ENCODE peak calls at places on chromosome 12, in eight cellular contexts. P, M, K, U, O, Y, Z and T are unnamed samples.

GRCh38 chr12:42145197-42145549 is 499 bp upstream of the GXYLT1 start:
- DNase-seq in O (no peak), U (no peak), Y (no peak), K (no peak), Z (no peak), M (no peak), P (no peak), T (peak)

GRCh38 chr12:128205145-128205544 is 61.8 kb upstream of the TMEM132C start:
- DNase-seq in U (no peak), Z (no peak), P (no peak), Y (no peak), O (no peak), K (no peak), M (no peak), T (no peak)

GRCh38 chr12:3602488-3602887 is 111.5 kb downstream of the PRMT8 start:
- DNase-seq in Y (no peak), O (no peak), K (no peak), U (no peak), P (no peak), Z (no peak), M (no peak), T (no peak)

GRCh38 chr12:20000229-20000869 is 368.0 kb upstream of the PDE3A start:
- DNase-seq in K (no peak), Z (no peak), M (no peak), Y (no peak), U (no peak), O (no peak), P (no peak), T (no peak)

GRCh38 chr12:5047094-5047493 is 3.4 kb downstream of the KCNA5 start:
- DNase-seq in Z (no peak), U (no peak), O (peak), Y (no peak), K (no peak), M (no peak), P (no peak), T (no peak)

GRCh38 chr12:13749380-13749779 is 232.0 kb downstream of the GRIN2B start:
- DNase-seq in U (no peak), Y (no peak), Z (no peak), P (no peak), O (no peak), M (peak), K (no peak), T (no peak)

GRCh38 chr12:50964432-50964831 is 12.1 kb downstream of the HIGD1C start:
- DNase-seq in Z (no peak), P (no peak), O (no peak), Y (no peak), U (no peak), M (no peak), K (no peak), T (no peak)

GRCh38 chr12:103161582-103161981 is 204.1 kb downstream of the ASCL1 start:
- DNase-seq in M (no peak), U (no peak), Y (no peak), Z (no peak), O (no peak), K (no peak), P (no peak), T (no peak)

GRCh38 chr12:24240707-24241106 is 291.2 kb upstream of the SOX5 start:
- DNase-seq in M (no peak), U (no peak), Y (no peak), K (no peak), Z (no peak), P (no peak), O (no peak), T (no peak)

GRCh38 chr12:49086116-49086515 is 8.5 kb downstream of the DHH start:
- DNase-seq in Y (no peak), Z (no peak), M (no peak), P (no peak), U (no peak), K (no peak), O (no peak), T (no peak)

GRCh38 chr12:59651230-59651920 is 55.5 kb downstream of the SLC16A7 start:
- DNase-seq in Y (no peak), K (no peak), M (no peak), P (peak), Z (no peak), U (no peak), O (no peak), T (no peak)

GRCh38 chr12:90652280-90652679 is 302.7 kb downstream of the CCER1 start:
- DNase-seq in O (no peak), Z (no peak), K (no peak), P (no peak), M (no peak), Y (no peak), U (no peak), T (no peak)

GRCh38 chr12:105843989-105844768 is 294.6 kb downstream of the NUAK1 start:
- DNase-seq in M (no peak), O (no peak), U (no peak), Y (peak), P (no peak), K (no peak), Z (no peak), T (no peak)

GRCh38 chr12:51533799-51534198 is 57.2 kb upstream of the SCN8A start:
- DNase-seq in M (no peak), K (no peak), Z (no peak), U (no peak), P (no peak), O (no peak), Y (no peak), T (no peak)

GRCh38 chr12:47954467-47955045 is 8.8 kb upstream of the TMEM106C start:
- DNase-seq in Z (no peak), K (no peak), O (no peak), P (no peak), M (no peak), U (no peak), Y (no peak), T (no peak)

GRCh38 chr12:24852420-24852819 is 96.5 kb downstream of the BCAT1 start:
- DNase-seq in O (no peak), P (no peak), U (no peak), Z (no peak), Y (no peak), M (no peak), K (no peak), T (no peak)

GRCh38 chr12:97650242-97650641 is 187.6 kb downstream of the RMST start:
- DNase-seq in P (no peak), Z (no peak), Y (no peak), M (no peak), K (no peak), O (no peak), U (no peak), T (no peak)

GRCh38 chr12:84136862-84137367 is 775.7 kb downstream of the SLC6A15 start:
- DNase-seq in U (no peak), Z (no peak), M (no peak), Y (no peak), O (no peak), K (no peak), P (no peak), T (no peak)

DNA sequence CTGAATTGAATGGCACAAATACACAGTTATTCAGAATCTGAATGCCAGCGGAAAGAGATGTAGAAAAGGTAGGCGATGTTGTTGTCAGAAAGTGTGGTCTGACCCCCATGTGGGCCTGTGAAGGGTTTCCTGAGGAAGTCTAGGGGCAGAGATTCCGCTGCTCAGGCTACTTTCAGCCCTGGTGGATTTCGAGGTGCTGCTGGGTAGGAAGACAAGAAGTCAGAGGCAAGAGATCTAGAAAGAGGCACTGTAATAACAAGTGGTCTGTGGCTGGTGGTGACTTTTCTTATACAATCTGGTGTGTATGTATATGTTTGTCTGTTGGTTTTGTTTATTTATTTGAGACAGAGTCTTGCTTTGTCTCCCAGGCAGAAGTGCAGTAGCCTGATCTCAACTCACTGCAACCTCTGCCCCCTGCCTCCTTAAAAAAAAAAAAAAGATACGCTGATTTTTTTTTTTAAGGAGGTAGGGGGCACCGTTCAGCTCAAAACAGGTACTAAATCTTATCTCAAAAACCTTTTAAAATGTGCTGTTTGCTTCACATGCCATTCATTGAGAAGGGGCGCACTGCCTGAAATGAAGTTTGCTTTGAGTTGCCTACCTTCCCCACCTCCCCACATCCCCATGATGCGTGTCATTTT is 27.1 kb upstream of the MANSC4 start:
- DNase-seq in O (no peak), Y (no peak), K (no peak), P (no peak), Z (no peak), U (no peak), M (no peak), T (peak)
- TF ChIP-seq CTCF in O (no peak), Y (no peak), K (no peak), P (no peak), Z (no peak), U (no peak), M (no peak), T (no peak)

DNA sequence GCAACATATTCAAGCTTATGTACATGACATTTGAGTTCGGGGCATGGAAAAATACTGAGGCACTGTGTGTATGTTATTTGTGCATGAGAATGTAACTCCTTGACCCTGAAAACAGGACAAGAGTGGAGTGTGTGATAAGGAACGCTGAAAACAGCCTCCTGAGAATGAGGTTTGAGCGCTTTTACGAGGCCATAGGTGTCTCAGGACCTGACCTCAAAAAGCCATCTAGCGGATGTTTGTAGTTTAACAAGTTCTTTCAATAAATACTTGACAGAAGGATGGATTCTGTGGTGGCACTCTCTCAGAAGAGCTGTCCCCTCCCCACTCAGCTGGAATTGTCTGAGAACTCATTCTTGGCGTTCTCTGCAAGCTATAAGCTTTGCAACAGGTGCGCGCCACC is 350.5 kb upstream of the TMTC1 start:
- DNase-seq in Y (no peak), Z (no peak), O (no peak), K (no peak), M (no peak), U (no peak), P (no peak), T (no peak)
- TF ChIP-seq CTCF in Y (no peak), Z (no peak), O (no peak), K (no peak), M (no peak), U (no peak), P (peak), T (no peak)

GRCh38 chr12:40820794-40821484 is 128.7 kb downstream of the CNTN1 start:
- DNase-seq in K (no peak), Z (no peak), P (no peak), O (no peak), M (no peak), Y (no peak), U (no peak), T (no peak)
- TF ChIP-seq CTCF in K (no peak), Z (no peak), P (no peak), O (no peak), M (no peak), Y (no peak), U (no peak), T (no peak)

GRCh38 chr12:121010860-121011259 is 5.4 kb downstream of the C12orf43 start:
- DNase-seq in O (no peak), Y (no peak), P (no peak), Z (no peak), M (no peak), U (no peak), K (no peak), T (no peak)

GRCh38 chr12:121015825-121016766 is at the start of gene C12orf43:
- DNase-seq in Y (peak), K (peak), U (peak), Z (peak), O (peak), P (peak), M (peak), T (peak)

GRCh38 chr12:121011820-121012219 is 4.5 kb downstream of the C12orf43 start:
- DNase-seq in O (no peak), M (no peak), K (no peak), U (no peak), Y (no peak), P (no peak), Z (no peak), T (no peak)

GRCh38 chr12:121009744-121010143 is 6.5 kb downstream of the C12orf43 start:
- DNase-seq in M (peak), K (no peak), Z (no peak), P (peak), O (peak), Y (no peak), U (no peak), T (no peak)

GRCh38 chr12:121013715-121014114 is 2.6 kb downstream of the C12orf43 start:
- DNase-seq in Y (no peak), M (no peak), P (no peak), Z (no peak), O (no peak), K (no peak), U (no peak), T (no peak)
- TF ChIP-seq CTCF in Y (no peak), M (no peak), P (no peak), Z (no peak), O (no peak), K (no peak), U (no peak), T (no peak)

GRCh38 chr12:9372202-9372601 is 164.0 kb upstream of the PZP start:
- DNase-seq in P (no peak), U (no peak), O (no peak), K (no peak), Z (no peak), M (no peak), Y (no peak), T (no peak)
- TF ChIP-seq CTCF in P (no peak), U (peak), O (peak), K (no peak), Z (no peak), M (no peak), Y (no peak), T (no peak)

DNA sequence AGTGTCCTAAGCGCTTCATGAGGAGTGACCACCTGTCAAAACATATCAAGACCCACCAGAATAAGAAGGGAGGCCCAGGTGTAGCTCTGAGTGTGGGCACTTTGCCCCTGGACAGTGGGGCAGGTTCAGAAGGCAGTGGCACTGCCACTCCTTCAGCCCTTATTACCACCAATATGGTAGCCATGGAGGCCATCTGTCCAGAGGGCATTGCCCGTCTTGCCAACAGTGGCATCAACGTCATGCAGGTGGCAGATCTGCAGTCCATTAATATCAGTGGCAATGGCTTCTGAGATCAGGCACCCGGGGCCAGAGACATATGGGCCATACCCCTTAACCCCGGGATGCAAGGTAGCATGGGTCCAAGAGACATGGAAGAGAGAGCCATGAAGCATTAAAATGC is 12.7 kb upstream of the AMHR2 start:
- DNase-seq in P (no peak), Z (no peak), K (no peak), M (no peak), O (no peak), Y (no peak), U (no peak), T (no peak)
- TF ChIP-seq CTCF in P (no peak), Z (no peak), K (no peak), M (no peak), O (no peak), Y (no peak), U (no peak), T (no peak)

DNA sequence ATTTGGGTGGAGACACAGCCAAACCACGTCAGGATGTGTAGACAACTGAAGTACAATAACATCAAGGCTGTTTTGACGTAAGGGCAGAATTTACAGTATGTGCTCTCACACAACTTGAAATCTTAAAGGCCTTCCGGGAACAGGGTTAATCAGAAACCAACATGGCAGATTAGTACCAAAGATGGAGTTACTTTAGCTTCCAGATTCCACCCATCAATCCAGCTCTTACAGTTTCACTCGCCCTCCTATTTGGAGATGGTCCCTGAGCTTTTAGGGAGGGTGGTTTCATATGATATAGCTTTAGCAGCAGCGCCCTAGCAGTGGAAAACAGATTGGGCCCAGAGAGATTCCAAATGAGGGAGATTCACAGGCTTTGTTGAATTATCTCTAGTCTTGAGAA is 2.0 kb upstream of the XPOT start:
- DNase-seq in U (no peak), M (no peak), O (no peak), P (no peak), Z (no peak), Y (no peak), K (no peak), T (no peak)
- TF ChIP-seq CTCF in U (no peak), M (no peak), O (no peak), P (no peak), Z (no peak), Y (no peak), K (no peak), T (no peak)

DNA sequence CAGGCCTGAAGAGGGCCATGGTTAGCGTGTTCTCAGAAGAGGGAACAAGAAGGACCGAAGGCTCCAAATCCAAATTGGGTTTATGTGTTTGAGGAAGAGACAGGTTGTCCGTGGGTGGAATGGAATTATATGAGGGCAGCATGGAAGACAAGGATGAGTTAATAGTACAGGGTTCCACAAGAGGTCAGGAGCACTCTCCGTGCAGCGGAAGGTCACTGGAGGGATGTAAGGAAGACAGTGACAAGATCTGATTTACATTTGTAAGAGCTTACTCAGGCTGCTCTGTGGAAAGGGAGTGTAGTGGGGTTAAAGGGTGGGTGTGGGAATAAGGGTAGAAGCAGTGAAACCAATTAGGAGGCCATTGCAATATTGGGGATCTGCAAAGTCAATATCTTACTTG is 97.0 kb downstream of the TPH2 start:
- DNase-seq in P (no peak), U (no peak), O (no peak), Z (no peak), Y (no peak), M (peak), K (no peak), T (no peak)
- TF ChIP-seq CTCF in P (no peak), U (no peak), O (no peak), Z (no peak), Y (no peak), M (no peak), K (no peak), T (no peak)

DNA sequence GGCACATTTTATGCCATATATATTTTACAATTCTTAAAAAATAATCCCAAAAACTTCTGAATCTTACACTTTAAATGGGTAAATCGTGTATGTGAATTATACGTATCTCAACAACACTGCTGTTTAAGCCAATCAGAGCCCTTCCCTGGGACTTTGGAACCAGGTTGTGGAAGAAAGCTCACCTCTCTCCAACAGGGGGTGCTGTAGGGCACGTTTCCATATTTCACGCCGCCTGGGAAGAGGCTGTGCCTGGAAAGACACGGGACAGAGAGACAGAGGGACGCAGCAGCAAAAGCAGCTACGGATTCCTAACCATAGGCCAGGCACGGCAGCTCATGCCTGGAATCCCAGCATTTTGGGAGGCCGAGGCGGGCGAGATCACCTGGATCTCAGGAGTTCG is 29.4 kb upstream of the FBRSL1 start:
- DNase-seq in P (no peak), Z (no peak), Y (no peak), O (no peak), M (peak), K (no peak), U (no peak), T (peak)
- TF ChIP-seq CTCF in P (peak), Z (no peak), Y (no peak), O (no peak), M (peak), K (peak), U (no peak), T (peak)